ENCODE peak calls at places on chromosomes 16 and 17, in seven cellular contexts. One of them, this sample, is unnamed.

GRCh38 chr17:72967263-72967962 is 125.1 kb downstream of the SLC39A11 start:
- DNase-seq in H1: no peak
- DNase-seq in T-helper 22 cell: no peak
- DNase-seq in NCI-H1048: no peak
- DNase-seq in omental fat pad: no peak
- DNase-seq in CD8-positive, alpha-beta T cell: no peak
- DNase-seq in NCI-H1436: no peak
- DNase-seq in this sample: no peak

GRCh38 chr17:53719229-53719628 is 103.5 kb upstream of the KIF2B start:
- DNase-seq in H1: no peak
- DNase-seq in T-helper 22 cell: no peak
- DNase-seq in NCI-H1048: no peak
- DNase-seq in omental fat pad: no peak
- DNase-seq in CD8-positive, alpha-beta T cell: no peak
- DNase-seq in NCI-H1436: no peak
- DNase-seq in this sample: no peak

GRCh38 chr17:46943511-46944393 is 20.8 kb downstream of the GOSR2 start:
- DNase-seq in H1: peak; percentile 57
- DNase-seq in T-helper 22 cell: no peak
- DNase-seq in NCI-H1048: no peak
- DNase-seq in omental fat pad: no peak
- DNase-seq in CD8-positive, alpha-beta T cell: no peak
- DNase-seq in NCI-H1436: no peak
- DNase-seq in this sample: peak; percentile 80

GRCh38 chr17:82767041-82767754 is 15.3 kb downstream of the TBCD start:
- DNase-seq in H1: peak; percentile 87
- DNase-seq in T-helper 22 cell: no peak
- DNase-seq in NCI-H1048: no peak
- DNase-seq in omental fat pad: peak; percentile 49
- DNase-seq in CD8-positive, alpha-beta T cell: no peak
- DNase-seq in NCI-H1436: peak; percentile 24
- DNase-seq in this sample: no peak

GRCh38 chr17:1559047-1559742 is 3.4 kb downstream of the PITPNA start:
- DNase-seq in H1: no peak
- DNase-seq in T-helper 22 cell: no peak
- DNase-seq in NCI-H1048: no peak
- DNase-seq in omental fat pad: no peak
- DNase-seq in CD8-positive, alpha-beta T cell: no peak
- DNase-seq in NCI-H1436: no peak
- DNase-seq in this sample: no peak

GRCh38 chr17:30095507-30096244 is 20.9 kb upstream of the NSRP1 start:
- DNase-seq in H1: no peak
- DNase-seq in T-helper 22 cell: no peak
- DNase-seq in NCI-H1048: no peak
- DNase-seq in omental fat pad: no peak
- DNase-seq in CD8-positive, alpha-beta T cell: no peak
- DNase-seq in NCI-H1436: peak; percentile 35
- DNase-seq in this sample: no peak

GRCh38 chr17:62172492-62173291 is 107.6 kb upstream of the MED13 start:
- DNase-seq in H1: no peak
- DNase-seq in T-helper 22 cell: no peak
- DNase-seq in NCI-H1048: no peak
- DNase-seq in omental fat pad: no peak
- DNase-seq in CD8-positive, alpha-beta T cell: no peak
- DNase-seq in NCI-H1436: no peak
- DNase-seq in this sample: no peak

GRCh38 chr17:10612957-10613744 is 44.0 kb downstream of the MYH3 start:
- DNase-seq in H1: no peak
- DNase-seq in T-helper 22 cell: no peak
- DNase-seq in NCI-H1048: no peak
- DNase-seq in omental fat pad: no peak
- DNase-seq in CD8-positive, alpha-beta T cell: no peak
- DNase-seq in NCI-H1436: no peak
- DNase-seq in this sample: no peak

GRCh38 chr17:4340914-4341615 is 25.4 kb downstream of the UBE2G1 start:
- DNase-seq in H1: no peak
- DNase-seq in T-helper 22 cell: no peak
- DNase-seq in NCI-H1048: no peak
- DNase-seq in omental fat pad: no peak
- DNase-seq in CD8-positive, alpha-beta T cell: no peak
- DNase-seq in NCI-H1436: no peak
- DNase-seq in this sample: no peak

GRCh38 chr17:2412561-2413021 is 11.7 kb upstream of the MNT start:
- DNase-seq in H1: peak; percentile 57
- DNase-seq in T-helper 22 cell: no peak
- DNase-seq in NCI-H1048: no peak
- DNase-seq in omental fat pad: no peak
- DNase-seq in CD8-positive, alpha-beta T cell: no peak
- DNase-seq in NCI-H1436: no peak
- DNase-seq in this sample: peak; percentile 81

GRCh38 chr16:57775661-57776469 is 26.4 kb downstream of the KIFC3 start:
- DNase-seq in H1: peak; percentile 84
- DNase-seq in T-helper 22 cell: no peak
- DNase-seq in NCI-H1048: no peak
- DNase-seq in omental fat pad: no peak
- DNase-seq in CD8-positive, alpha-beta T cell: no peak
- DNase-seq in NCI-H1436: no peak
- DNase-seq in this sample: no peak

GRCh38 chr16:69921125-69921524 is 30.0 kb upstream of the CLEC18A start:
- DNase-seq in H1: no peak
- DNase-seq in T-helper 22 cell: no peak
- DNase-seq in NCI-H1048: no peak
- DNase-seq in omental fat pad: no peak
- DNase-seq in CD8-positive, alpha-beta T cell: no peak
- DNase-seq in NCI-H1436: no peak
- DNase-seq in this sample: no peak

GRCh38 chr17:72407336-72408121 is 286.7 kb downstream of the SOX9 start:
- DNase-seq in H1: no peak
- DNase-seq in T-helper 22 cell: no peak
- DNase-seq in NCI-H1048: peak; percentile 78
- DNase-seq in omental fat pad: no peak
- DNase-seq in CD8-positive, alpha-beta T cell: no peak
- DNase-seq in NCI-H1436: peak; percentile 99
- DNase-seq in this sample: peak; percentile 83

GRCh38 chr17:6544770-6545169 is 11.6 kb downstream of the PITPNM3 start:
- DNase-seq in H1: peak; percentile 70
- DNase-seq in T-helper 22 cell: no peak
- DNase-seq in NCI-H1048: no peak
- DNase-seq in omental fat pad: no peak
- DNase-seq in CD8-positive, alpha-beta T cell: no peak
- DNase-seq in NCI-H1436: peak; percentile 26
- DNase-seq in this sample: peak; percentile 46

GRCh38 chr17:53749178-53749577 is 73.5 kb upstream of the KIF2B start:
- DNase-seq in H1: no peak
- DNase-seq in T-helper 22 cell: no peak
- DNase-seq in NCI-H1048: no peak
- DNase-seq in omental fat pad: no peak
- DNase-seq in CD8-positive, alpha-beta T cell: no peak
- DNase-seq in NCI-H1436: no peak
- DNase-seq in this sample: no peak

GRCh38 chr17:61444831-61445230 is 7.4 kb upstream of the TBX4 start:
- DNase-seq in H1: no peak
- DNase-seq in T-helper 22 cell: no peak
- DNase-seq in NCI-H1048: no peak
- DNase-seq in omental fat pad: no peak
- DNase-seq in CD8-positive, alpha-beta T cell: no peak
- DNase-seq in NCI-H1436: no peak
- DNase-seq in this sample: no peak

GRCh38 chr16:20291807-20292206 is 35.5 kb downstream of the GP2 start:
- DNase-seq in H1: no peak
- DNase-seq in T-helper 22 cell: no peak
- DNase-seq in NCI-H1048: no peak
- DNase-seq in omental fat pad: no peak
- DNase-seq in CD8-positive, alpha-beta T cell: no peak
- DNase-seq in NCI-H1436: no peak
- DNase-seq in this sample: no peak

GRCh38 chr17:21161498-21162393 is 35.0 kb downstream of the DHRS7B start:
- DNase-seq in H1: no peak
- DNase-seq in T-helper 22 cell: no peak
- DNase-seq in NCI-H1048: no peak
- DNase-seq in omental fat pad: no peak
- DNase-seq in CD8-positive, alpha-beta T cell: no peak
- DNase-seq in NCI-H1436: no peak
- DNase-seq in this sample: no peak

GRCh38 chr16:24070851-24071250 is 185.3 kb upstream of the CACNG3 start:
- DNase-seq in H1: peak; percentile 60
- DNase-seq in T-helper 22 cell: no peak
- DNase-seq in NCI-H1048: no peak
- DNase-seq in omental fat pad: no peak
- DNase-seq in CD8-positive, alpha-beta T cell: no peak
- DNase-seq in NCI-H1436: peak; percentile 45
- DNase-seq in this sample: no peak

GRCh38 chr17:79981661-79982101 is 54.0 kb downstream of the TBC1D16 start:
- DNase-seq in H1: no peak
- DNase-seq in T-helper 22 cell: no peak
- DNase-seq in NCI-H1048: no peak
- DNase-seq in omental fat pad: no peak
- DNase-seq in CD8-positive, alpha-beta T cell: no peak
- DNase-seq in NCI-H1436: no peak
- DNase-seq in this sample: peak; percentile 78

GRCh38 chr16:85570735-85571562 is 42.2 kb upstream of the GSE1 start:
- DNase-seq in H1: no peak
- DNase-seq in T-helper 22 cell: no peak
- DNase-seq in NCI-H1048: no peak
- DNase-seq in omental fat pad: no peak
- DNase-seq in CD8-positive, alpha-beta T cell: peak; percentile 39
- DNase-seq in NCI-H1436: no peak
- DNase-seq in this sample: peak; percentile 88

GRCh38 chr17:39845052-39845976 is 18.8 kb downstream of the IKZF3 start:
- DNase-seq in H1: no peak
- DNase-seq in T-helper 22 cell: no peak
- DNase-seq in NCI-H1048: no peak
- DNase-seq in omental fat pad: no peak
- DNase-seq in CD8-positive, alpha-beta T cell: no peak
- DNase-seq in NCI-H1436: peak; percentile 36
- DNase-seq in this sample: no peak

GRCh38 chr16:11432856-11433395 is 87.7 kb downstream of the RMI2 start:
- DNase-seq in H1: no peak
- DNase-seq in T-helper 22 cell: no peak
- DNase-seq in NCI-H1048: no peak
- DNase-seq in omental fat pad: no peak
- DNase-seq in CD8-positive, alpha-beta T cell: no peak
- DNase-seq in NCI-H1436: no peak
- DNase-seq in this sample: no peak

GRCh38 chr16:77330332-77331043 is 104.3 kb downstream of the ADAMTS18 start:
- DNase-seq in H1: no peak
- DNase-seq in T-helper 22 cell: no peak
- DNase-seq in NCI-H1048: no peak
- DNase-seq in omental fat pad: no peak
- DNase-seq in CD8-positive, alpha-beta T cell: no peak
- DNase-seq in NCI-H1436: no peak
- DNase-seq in this sample: no peak

GRCh38 chr16:17318200-17318599 is 152.6 kb downstream of the XYLT1 start:
- DNase-seq in H1: no peak
- DNase-seq in T-helper 22 cell: no peak
- DNase-seq in NCI-H1048: no peak
- DNase-seq in omental fat pad: no peak
- DNase-seq in CD8-positive, alpha-beta T cell: no peak
- DNase-seq in NCI-H1436: no peak
- DNase-seq in this sample: no peak

GRCh38 chr17:28379814-28380571 is 8.5 kb downstream of the SARM1 start:
- DNase-seq in H1: no peak
- DNase-seq in T-helper 22 cell: no peak
- DNase-seq in NCI-H1048: no peak
- DNase-seq in omental fat pad: no peak
- DNase-seq in CD8-positive, alpha-beta T cell: no peak
- DNase-seq in NCI-H1436: no peak
- DNase-seq in this sample: peak; percentile 24

GRCh38 chr17:14940112-14940945 is 324.8 kb downstream of the PMP22 start:
- DNase-seq in H1: no peak
- DNase-seq in T-helper 22 cell: no peak
- DNase-seq in NCI-H1048: no peak
- DNase-seq in omental fat pad: no peak
- DNase-seq in CD8-positive, alpha-beta T cell: no peak
- DNase-seq in NCI-H1436: no peak
- DNase-seq in this sample: no peak

GRCh38 chr17:47999612-48000011 is 28.7 kb downstream of the CDK5RAP3 start:
- DNase-seq in H1: no peak
- DNase-seq in T-helper 22 cell: no peak
- DNase-seq in NCI-H1048: no peak
- DNase-seq in omental fat pad: no peak
- DNase-seq in CD8-positive, alpha-beta T cell: no peak
- DNase-seq in NCI-H1436: peak; percentile 51
- DNase-seq in this sample: no peak

GRCh38 chr17:44655983-44656700 is at the start of gene MEIOC:
- DNase-seq in H1: peak; percentile 84
- DNase-seq in T-helper 22 cell: no peak
- DNase-seq in NCI-H1048: peak; percentile 63
- DNase-seq in omental fat pad: no peak
- DNase-seq in CD8-positive, alpha-beta T cell: peak; percentile 9
- DNase-seq in NCI-H1436: peak; percentile 55
- DNase-seq in this sample: no peak

GRCh38 chr17:75012320-75013076 is at the start of gene MRPL58:
- DNase-seq in H1: peak; percentile 93
- DNase-seq in T-helper 22 cell: peak; percentile 53
- DNase-seq in NCI-H1048: peak; percentile 75
- DNase-seq in omental fat pad: peak; percentile 45
- DNase-seq in CD8-positive, alpha-beta T cell: peak; percentile 73
- DNase-seq in NCI-H1436: peak; percentile 87
- DNase-seq in this sample: peak; percentile 95

GRCh38 chr16:3249020-3249419 is 7.4 kb downstream of the MEFV start:
- DNase-seq in H1: no peak
- DNase-seq in T-helper 22 cell: no peak
- DNase-seq in NCI-H1048: no peak
- DNase-seq in omental fat pad: no peak
- DNase-seq in CD8-positive, alpha-beta T cell: no peak
- DNase-seq in NCI-H1436: no peak
- DNase-seq in this sample: no peak

GRCh38 chr17:1091190-1091534 is 88.6 kb downstream of the ABR start:
- DNase-seq in H1: no peak
- DNase-seq in T-helper 22 cell: no peak
- DNase-seq in NCI-H1048: no peak
- DNase-seq in omental fat pad: no peak
- DNase-seq in CD8-positive, alpha-beta T cell: no peak
- DNase-seq in NCI-H1436: no peak
- DNase-seq in this sample: no peak

GRCh38 chr16:5044011-5044540 is 10.3 kb upstream of the NAGPA start:
- DNase-seq in H1: no peak
- DNase-seq in T-helper 22 cell: no peak
- DNase-seq in NCI-H1048: no peak
- DNase-seq in omental fat pad: no peak
- DNase-seq in CD8-positive, alpha-beta T cell: no peak
- DNase-seq in NCI-H1436: no peak
- DNase-seq in this sample: peak; percentile 25

GRCh38 chr17:45371414-45372324 is 54.8 kb upstream of the MAP3K14 start:
- DNase-seq in H1: peak; percentile 92
- DNase-seq in T-helper 22 cell: no peak
- DNase-seq in NCI-H1048: no peak
- DNase-seq in omental fat pad: peak; percentile 47
- DNase-seq in CD8-positive, alpha-beta T cell: no peak
- DNase-seq in NCI-H1436: no peak
- DNase-seq in this sample: peak; percentile 95

GRCh38 chr16:10662212-10662611 is 32.5 kb downstream of the TEKT5 start:
- DNase-seq in H1: no peak
- DNase-seq in T-helper 22 cell: no peak
- DNase-seq in NCI-H1048: no peak
- DNase-seq in omental fat pad: no peak
- DNase-seq in CD8-positive, alpha-beta T cell: no peak
- DNase-seq in NCI-H1436: no peak
- DNase-seq in this sample: no peak

GRCh38 chr16:89890200-89890599 is 16.8 kb downstream of the TCF25 start:
- DNase-seq in H1: no peak
- DNase-seq in T-helper 22 cell: no peak
- DNase-seq in NCI-H1048: no peak
- DNase-seq in omental fat pad: no peak
- DNase-seq in CD8-positive, alpha-beta T cell: no peak
- DNase-seq in NCI-H1436: no peak
- DNase-seq in this sample: no peak